ENCODE peak calls at places on chromosomes 13 and 19, in seven cellular contexts. H is T-helper 17 cell; N is stimulated activated CD4-positive, alpha-beta T cell treated with anti-CD3 and anti-CD28 coated beads, Interleukin-1b, Interleukin-23, amount 100 ng/mL, for 4 hours; C is AG20443; Y is AG04450; M is Panc1; W is cardiac fibroblast. I is an unnamed sample.

GRCh38 chr13:47672245-47672975 is 328.7 kb downstream of the SUCLA2 start:
- DNase-seq in H (no peak), N (no peak), C (no peak), Y (no peak), M (no peak), W (peak), I (no peak)

GRCh38 chr19:33396701-33397535 is 23.4 kb downstream of the CEBPG start:
- DNase-seq in H (no peak), N (no peak), C (no peak), Y (no peak), M (no peak), W (peak), I (no peak)

GRCh38 chr19:19537321-19538048 is 580 bp upstream of the CILP2 start:
- DNase-seq in H (peak), N (no peak), C (peak), Y (no peak), M (no peak), W (no peak), I (no peak)

GRCh38 chr19:30086220-30086619 is 144.2 kb downstream of the URI1 start:
- DNase-seq in H (no peak), N (no peak), C (no peak), Y (no peak), M (no peak), W (no peak), I (no peak)

GRCh38 chr13:46893820-46894533 is 2.9 kb downstream of the HTR2A start:
- DNase-seq in H (peak), N (peak), C (peak), Y (no peak), M (no peak), W (peak), I (peak)

GRCh38 chr19:49718511-49718910 is 27.6 kb downstream of the CPT1C start:
- DNase-seq in H (no peak), N (no peak), C (no peak), Y (no peak), M (no peak), W (peak), I (no peak)

GRCh38 chr19:16778796-16779411 is 50.3 kb upstream of the SIN3B start:
- DNase-seq in H (peak), N (peak), C (peak), Y (peak), M (peak), W (peak), I (no peak)

GRCh38 chr13:62431852-62432251 is 1016.2 kb upstream of the PCDH20 start:
- DNase-seq in H (no peak), N (no peak), C (no peak), Y (no peak), M (no peak), W (no peak), I (no peak)

GRCh38 chr13:81078048-81078447 is 737.1 kb upstream of the SPRY2 start:
- DNase-seq in H (no peak), N (no peak), C (no peak), Y (no peak), M (no peak), W (no peak), I (no peak)